ENCODE peak calls at places on chromosomes 3 and 15, in seven cellular contexts. One of them, this sample, is unnamed.

GRCh38 chr3:149114458-149114857 is 15.0 kb upstream of the HPS3 start:
- DNase-seq in K562: no peak
- DNase-seq in PC-3: no peak
- DNase-seq in pancreas: no peak
- DNase-seq in CD4-positive, alpha-beta memory T cell: no peak
- DNase-seq in lower lobe of right lung: no peak
- DNase-seq in esophagus muscularis mucosa: no peak
- DNase-seq in this sample: no peak

GRCh38 chr15:33612721-33613304 is 302.0 kb downstream of the RYR3 start:
- DNase-seq in PC-3: no peak
- DNase-seq in K562: no peak
- DNase-seq in lower lobe of right lung: no peak
- DNase-seq in pancreas: no peak
- DNase-seq in esophagus muscularis mucosa: no peak
- DNase-seq in CD4-positive, alpha-beta memory T cell: no peak
- DNase-seq in this sample: peak; percentile 21

GRCh38 chr3:141076026-141076797 is 25.1 kb downstream of the SPSB4 start:
- DNase-seq in pancreas: peak; percentile 81
- DNase-seq in lower lobe of right lung: no peak
- DNase-seq in CD4-positive, alpha-beta memory T cell: no peak
- DNase-seq in PC-3: no peak
- DNase-seq in esophagus muscularis mucosa: no peak
- DNase-seq in K562: no peak
- DNase-seq in this sample: no peak

GRCh38 chr3:5822843-5823242 is 635.3 kb downstream of the EDEM1 start:
- DNase-seq in lower lobe of right lung: no peak
- DNase-seq in esophagus muscularis mucosa: no peak
- DNase-seq in K562: no peak
- DNase-seq in CD4-positive, alpha-beta memory T cell: no peak
- DNase-seq in pancreas: no peak
- DNase-seq in PC-3: no peak
- DNase-seq in this sample: no peak

GRCh38 chr15:29268706-29269484 is 727 bp downstream of the NSMCE3 start:
- DNase-seq in CD4-positive, alpha-beta memory T cell: peak; percentile 76
- DNase-seq in esophagus muscularis mucosa: no peak
- DNase-seq in PC-3: peak; percentile 8
- DNase-seq in pancreas: no peak
- DNase-seq in lower lobe of right lung: peak; percentile 59
- DNase-seq in K562: peak; percentile 28
- DNase-seq in this sample: peak; percentile 17

GRCh38 chr3:110810356-110810755 is 261.3 kb upstream of the NECTIN3 start:
- DNase-seq in esophagus muscularis mucosa: no peak
- DNase-seq in pancreas: no peak
- DNase-seq in lower lobe of right lung: no peak
- DNase-seq in PC-3: peak; percentile 75
- DNase-seq in K562: no peak
- DNase-seq in CD4-positive, alpha-beta memory T cell: no peak
- DNase-seq in this sample: no peak

GRCh38 chr15:58146734-58147133 is 8.6 kb downstream of the AQP9 start:
- DNase-seq in CD4-positive, alpha-beta memory T cell: no peak
- DNase-seq in esophagus muscularis mucosa: no peak
- DNase-seq in lower lobe of right lung: no peak
- DNase-seq in PC-3: peak; percentile 60
- DNase-seq in K562: no peak
- DNase-seq in pancreas: no peak
- DNase-seq in this sample: no peak

GRCh38 chr15:66269326-66270090 is 16.0 kb upstream of the MEGF11 start:
- DNase-seq in esophagus muscularis mucosa: no peak
- DNase-seq in PC-3: peak; percentile 82
- DNase-seq in K562: peak; percentile 56
- DNase-seq in lower lobe of right lung: no peak
- DNase-seq in pancreas: no peak
- DNase-seq in CD4-positive, alpha-beta memory T cell: no peak
- DNase-seq in this sample: peak; percentile 50

DNA sequence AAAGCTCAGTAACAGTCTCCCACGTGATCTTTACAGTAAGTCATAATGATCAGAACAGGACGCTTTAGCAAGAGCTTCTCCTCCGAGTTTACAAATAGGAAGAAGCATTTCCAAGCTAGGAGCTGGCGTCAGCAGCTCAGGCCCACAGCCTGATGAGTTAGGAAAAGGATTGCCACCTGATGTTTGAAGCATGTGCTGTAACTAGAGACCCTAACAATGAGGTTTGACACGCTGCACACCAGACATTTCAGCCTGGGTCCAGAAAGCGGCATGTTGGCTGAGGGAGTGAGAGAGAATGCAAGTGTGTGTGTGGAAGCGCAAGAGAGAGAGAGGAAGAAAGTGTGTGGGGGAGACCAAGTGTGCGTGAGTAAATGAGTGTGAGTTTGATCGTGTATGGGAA is 47.3 kb downstream of the TLE3 start:
- DNase-seq in CD4-positive, alpha-beta memory T cell: no peak
- DNase-seq in K562: no peak
- DNase-seq in pancreas: peak; percentile 18
- DNase-seq in esophagus muscularis mucosa: no peak
- DNase-seq in lower lobe of right lung: no peak
- DNase-seq in PC-3: no peak
- DNase-seq in this sample: no peak
- H3K36me3 ChIP-seq in CD4-positive, alpha-beta memory T cell: peaks cover 55% of the 10 kb centered on the region
- H3K36me3 ChIP-seq in K562: peaks cover 71% of the 10 kb centered on the region
- H3K36me3 ChIP-seq in pancreas: peaks cover 55% of the 10 kb centered on the region
- H3K36me3 ChIP-seq in esophagus muscularis mucosa: peaks cover 47% of the 10 kb centered on the region
- H3K36me3 ChIP-seq in lower lobe of right lung: peaks cover 80% of the 10 kb centered on the region
- H3K36me3 ChIP-seq in PC-3: peaks cover 31% of the 10 kb centered on the region
- H3K36me3 ChIP-seq in this sample: peaks cover 41% of the 10 kb centered on the region

GRCh38 chr15:99476413-99477222 is 89.2 kb upstream of the MEF2A start:
- DNase-seq in lower lobe of right lung: peak; percentile 62
- DNase-seq in PC-3: peak; percentile 96
- DNase-seq in esophagus muscularis mucosa: peak; percentile 95
- DNase-seq in pancreas: no peak
- DNase-seq in CD4-positive, alpha-beta memory T cell: no peak
- DNase-seq in K562: no peak
- DNase-seq in this sample: peak; percentile 43
- H3K27me3 ChIP-seq in lower lobe of right lung: no peaks in the 10 kb centered on the region
- H3K27me3 ChIP-seq in PC-3: no peaks in the 10 kb centered on the region
- H3K27me3 ChIP-seq in esophagus muscularis mucosa: no peaks in the 10 kb centered on the region
- H3K27me3 ChIP-seq in pancreas: no peaks in the 10 kb centered on the region
- H3K27me3 ChIP-seq in CD4-positive, alpha-beta memory T cell: no peaks in the 10 kb centered on the region
- H3K27me3 ChIP-seq in K562: peaks cover 23% of the 10 kb centered on the region
- H3K27me3 ChIP-seq in this sample: no peaks in the 10 kb centered on the region

GRCh38 chr3:49908378-49909199 is 4.9 kb upstream of the MST1R start:
- DNase-seq in PC-3: no peak
- DNase-seq in esophagus muscularis mucosa: no peak
- DNase-seq in pancreas: no peak
- DNase-seq in K562: peak; percentile 46
- DNase-seq in lower lobe of right lung: no peak
- DNase-seq in CD4-positive, alpha-beta memory T cell: no peak
- DNase-seq in this sample: peak; percentile 35
- H3K4me3 ChIP-seq in PC-3: no peak overlapping the region
- H3K4me3 ChIP-seq in esophagus muscularis mucosa: no peak overlapping the region
- H3K4me3 ChIP-seq in pancreas: no peak overlapping the region
- H3K4me3 ChIP-seq in K562: no peak overlapping the region
- H3K4me3 ChIP-seq in lower lobe of right lung: no peak overlapping the region
- H3K4me3 ChIP-seq in CD4-positive, alpha-beta memory T cell: no peak overlapping the region
- H3K4me3 ChIP-seq in this sample: no peak overlapping the region

GRCh38 chr3:185473290-185473815 is 25.5 kb downstream of the TMEM41A start:
- DNase-seq in PC-3: no peak
- DNase-seq in K562: peak; percentile 75
- DNase-seq in esophagus muscularis mucosa: no peak
- DNase-seq in CD4-positive, alpha-beta memory T cell: no peak
- DNase-seq in pancreas: no peak
- DNase-seq in lower lobe of right lung: no peak
- DNase-seq in this sample: no peak
- H3K36me3 ChIP-seq in PC-3: no peaks in the 10 kb centered on the region
- H3K36me3 ChIP-seq in K562: peaks cover 4% of the 10 kb centered on the region
- H3K36me3 ChIP-seq in esophagus muscularis mucosa: peaks cover 5% of the 10 kb centered on the region
- H3K36me3 ChIP-seq in CD4-positive, alpha-beta memory T cell: no peaks in the 10 kb centered on the region
- H3K36me3 ChIP-seq in pancreas: peaks cover 48% of the 10 kb centered on the region
- H3K36me3 ChIP-seq in lower lobe of right lung: peaks cover 60% of the 10 kb centered on the region
- H3K36me3 ChIP-seq in this sample: no peaks in the 10 kb centered on the region

GRCh38 chr15:96051598-96051997 is 278.9 kb upstream of the NR2F2 start:
- DNase-seq in CD4-positive, alpha-beta memory T cell: no peak
- DNase-seq in esophagus muscularis mucosa: no peak
- DNase-seq in K562: no peak
- DNase-seq in pancreas: no peak
- DNase-seq in PC-3: no peak
- DNase-seq in lower lobe of right lung: no peak
- DNase-seq in this sample: no peak
- H3K27me3 ChIP-seq in CD4-positive, alpha-beta memory T cell: no peaks in the 10 kb centered on the region
- H3K27me3 ChIP-seq in esophagus muscularis mucosa: no peaks in the 10 kb centered on the region
- H3K27me3 ChIP-seq in K562: no peaks in the 10 kb centered on the region
- H3K27me3 ChIP-seq in pancreas: no peaks in the 10 kb centered on the region
- H3K27me3 ChIP-seq in PC-3: no peaks in the 10 kb centered on the region
- H3K27me3 ChIP-seq in lower lobe of right lung: peaks cover 8% of the 10 kb centered on the region
- H3K27me3 ChIP-seq in this sample: peaks cover 70% of the 10 kb centered on the region

GRCh38 chr3:64399205-64399800 is 174.0 kb upstream of the PRICKLE2 start:
- DNase-seq in CD4-positive, alpha-beta memory T cell: no peak
- DNase-seq in PC-3: peak; percentile 62
- DNase-seq in esophagus muscularis mucosa: peak; percentile 55
- DNase-seq in lower lobe of right lung: no peak
- DNase-seq in K562: peak; percentile 19
- DNase-seq in pancreas: no peak
- DNase-seq in this sample: peak; percentile 26
- H3K4me3 ChIP-seq in CD4-positive, alpha-beta memory T cell: no peak overlapping the region
- H3K4me3 ChIP-seq in PC-3: no peak overlapping the region
- H3K4me3 ChIP-seq in esophagus muscularis mucosa: no peak overlapping the region
- H3K4me3 ChIP-seq in lower lobe of right lung: no peak overlapping the region
- H3K4me3 ChIP-seq in K562: no peak overlapping the region
- H3K4me3 ChIP-seq in pancreas: no peak overlapping the region
- H3K4me3 ChIP-seq in this sample: no peak overlapping the region